ENCODE peak calls at places on chromosomes 12 and 14, in eight cellular contexts. O, Z, T, S, W, A, E and L are unnamed samples.

GRCh38 chr12:120538281-120539156 is 4.4 kb downstream of the RNF10 start:
- DNase-seq in O (no peak), Z (no peak), T (peak; percentile 60), S (peak; percentile 72), W (no peak), A (no peak), E (peak; percentile 77), L (no peak)

GRCh38 chr12:14836336-14837210 is 6.8 kb downstream of the ART4 start:
- DNase-seq in O (no peak), Z (no peak), T (no peak), S (peak; percentile 92), W (no peak), A (no peak), E (peak; percentile 80), L (no peak)

GRCh38 chr12:58607805-58608204 is 312.5 kb downstream of the LRIG3 start:
- DNase-seq in O (no peak), Z (no peak), T (no peak), S (no peak), W (no peak), A (no peak), E (no peak), L (no peak)

GRCh38 chr14:58297412-58297761 is 968 bp upstream of the ARID4A start:
- DNase-seq in O (no peak), Z (no peak), T (peak; percentile 58), S (peak; percentile 68), W (no peak), A (no peak), E (no peak), L (peak; percentile 75)

GRCh38 chr14:60508707-60509437 is at the start of gene SIX6:
- DNase-seq in O (peak; percentile 16), Z (no peak), T (no peak), S (peak; percentile 39), W (peak; percentile 80), A (no peak), E (no peak), L (peak; percentile 95)

GRCh38 chr14:50344116-50344775 is 32.1 kb downstream of the DMAC2L start:
- DNase-seq in O (peak; percentile 64), Z (no peak), T (no peak), S (peak; percentile 31), W (no peak), A (no peak), E (peak; percentile 45), L (no peak)

GRCh38 chr12:46224401-46224800 is 44.4 kb downstream of the SLC38A1 start:
- DNase-seq in O (no peak), Z (no peak), T (no peak), S (peak; percentile 94), W (no peak), A (peak; percentile 20), E (no peak), L (no peak)

GRCh38 chr14:104546021-104546491 is 33.5 kb upstream of the C14orf180 start:
- DNase-seq in O (no peak), Z (no peak), T (peak; percentile 23), S (no peak), W (no peak), A (no peak), E (no peak), L (no peak)

GRCh38 chr14:103932791-103933490 is 4.7 kb downstream of the TDRD9 start:
- DNase-seq in O (no peak), Z (no peak), T (no peak), S (no peak), W (no peak), A (no peak), E (no peak), L (no peak)

GRCh38 chr14:61099221-61099835 is 118.3 kb downstream of the SLC38A6 start:
- DNase-seq in O (no peak), Z (no peak), T (no peak), S (no peak), W (no peak), A (no peak), E (no peak), L (no peak)

GRCh38 chr12:95529693-95530225 is 21.5 kb downstream of the USP44 start:
- DNase-seq in O (no peak), Z (no peak), T (no peak), S (peak; percentile 52), W (no peak), A (no peak), E (no peak), L (no peak)

GRCh38 chr12:57498143-57498524 is 10.3 kb downstream of the MARS1 start:
- DNase-seq in O (no peak), Z (no peak), T (no peak), S (no peak), W (no peak), A (no peak), E (no peak), L (no peak)

GRCh38 chr12:123897221-123897620 is 75.4 kb downstream of the CCDC92 start:
- DNase-seq in O (no peak), Z (no peak), T (no peak), S (peak; percentile 92), W (no peak), A (no peak), E (peak; percentile 80), L (no peak)

GRCh38 chr12:100593490-100593889 is 20.0 kb downstream of the GAS2L3 start:
- DNase-seq in O (no peak), Z (no peak), T (no peak), S (peak; percentile 62), W (no peak), A (no peak), E (peak; percentile 8), L (no peak)